ENCODE peak calls at places on chromosomes 12 and 14, in four cellular contexts. One of them, this sample, is unnamed.

GRCh38 chr14:66600416-66600815 is 92.5 kb downstream of the GPHN start:
- DNase-seq in H9: no peak
- DNase-seq in IMR-90: peak
- DNase-seq in mesendoderm: no peak
- DNase-seq in this sample: no peak

GRCh38 chr14:81440041-81440440 is 39.9 kb upstream of the STON2 start:
- DNase-seq in H9: no peak
- DNase-seq in IMR-90: no peak
- DNase-seq in mesendoderm: no peak
- DNase-seq in this sample: no peak

GRCh38 chr12:2642176-2642892 is 152.4 kb upstream of the FKBP4 start:
- DNase-seq in H9: no peak
- DNase-seq in IMR-90: no peak
- DNase-seq in mesendoderm: no peak
- DNase-seq in this sample: no peak

GRCh38 chr12:91327889-91328288 is 145.3 kb upstream of the DCN start:
- DNase-seq in H9: no peak
- DNase-seq in IMR-90: peak
- DNase-seq in mesendoderm: no peak
- DNase-seq in this sample: no peak

GRCh38 chr14:23249810-23250209 is 12.1 kb downstream of the RNF212B start:
- DNase-seq in H9: no peak
- DNase-seq in IMR-90: no peak
- DNase-seq in mesendoderm: no peak
- DNase-seq in this sample: no peak

GRCh38 chr14:99604766-99605298 is 825 bp upstream of the CCDC85C start:
- DNase-seq in H9: no peak
- DNase-seq in IMR-90: peak
- DNase-seq in mesendoderm: peak
- DNase-seq in this sample: no peak

GRCh38 chr14:68947802-68948201 is 31.3 kb downstream of the ACTN1 start:
- DNase-seq in H9: no peak
- DNase-seq in IMR-90: peak
- DNase-seq in mesendoderm: peak
- DNase-seq in this sample: no peak

GRCh38 chr12:57516617-57517153 is 3.6 kb downstream of the DDIT3 start:
- DNase-seq in H9: no peak
- DNase-seq in IMR-90: no peak
- DNase-seq in mesendoderm: no peak
- DNase-seq in this sample: no peak

GRCh38 chr12:57813971-57814771 is 4.4 kb downstream of the AVIL start:
- DNase-seq in H9: peak
- DNase-seq in IMR-90: no peak
- DNase-seq in mesendoderm: no peak
- DNase-seq in this sample: no peak

GRCh38 chr12:90970471-90970870 is 15.5 kb upstream of the CCER1 start:
- DNase-seq in H9: no peak
- DNase-seq in IMR-90: peak
- DNase-seq in mesendoderm: no peak
- DNase-seq in this sample: no peak

GRCh38 chr12:99253068-99253467 is 394.5 kb upstream of the GARIN6 start:
- DNase-seq in H9: no peak
- DNase-seq in IMR-90: no peak
- DNase-seq in mesendoderm: peak
- DNase-seq in this sample: no peak

GRCh38 chr14:58107947-58108552 is 44.0 kb downstream of the ARMH4 start:
- DNase-seq in H9: no peak
- DNase-seq in IMR-90: peak
- DNase-seq in mesendoderm: peak
- DNase-seq in this sample: no peak

GRCh38 chr14:64899958-64900357 is 14.3 kb upstream of the CHURC1 start:
- DNase-seq in H9: no peak
- DNase-seq in IMR-90: peak
- DNase-seq in mesendoderm: peak
- DNase-seq in this sample: no peak

GRCh38 chr12:49818241-49818640 is 10.0 kb downstream of the NCKAP5L start:
- DNase-seq in H9: no peak
- DNase-seq in IMR-90: no peak
- DNase-seq in mesendoderm: no peak
- DNase-seq in this sample: no peak

GRCh38 chr14:38209572-38210159 is 2.0 kb downstream of the SSTR1 start:
- DNase-seq in H9: no peak
- DNase-seq in IMR-90: no peak
- DNase-seq in mesendoderm: no peak
- DNase-seq in this sample: no peak

GRCh38 chr12:92561543-92561899 is 141.3 kb upstream of the PLEKHG7 start:
- DNase-seq in H9: no peak
- DNase-seq in IMR-90: peak
- DNase-seq in mesendoderm: no peak
- DNase-seq in this sample: no peak

GRCh38 chr12:6765048-6765633 is 1.0 kb upstream of the PTMS start:
- DNase-seq in H9: no peak
- DNase-seq in IMR-90: no peak
- DNase-seq in mesendoderm: peak
- DNase-seq in this sample: no peak

GRCh38 chr12:6097384-6097783 is 27.1 kb downstream of the VWF start:
- DNase-seq in H9: no peak
- DNase-seq in IMR-90: peak
- DNase-seq in mesendoderm: no peak
- DNase-seq in this sample: no peak

GRCh38 chr12:19150273-19150895 is 20.9 kb downstream of the PLEKHA5 start:
- DNase-seq in H9: no peak
- DNase-seq in IMR-90: no peak
- DNase-seq in mesendoderm: no peak
- DNase-seq in this sample: no peak

GRCh38 chr12:4169959-4170358 is 103.6 kb upstream of the CCND2 start:
- DNase-seq in H9: no peak
- DNase-seq in IMR-90: no peak
- DNase-seq in mesendoderm: no peak
- DNase-seq in this sample: no peak

GRCh38 chr14:34650786-34651584 is 21.0 kb upstream of the SNX6 start:
- DNase-seq in H9: no peak
- DNase-seq in IMR-90: peak
- DNase-seq in mesendoderm: peak
- DNase-seq in this sample: no peak

GRCh38 chr14:53011053-53011462 is 60.2 kb upstream of the FERMT2 start:
- DNase-seq in H9: peak
- DNase-seq in IMR-90: peak
- DNase-seq in mesendoderm: peak
- DNase-seq in this sample: no peak

GRCh38 chr12:89470741-89471504 is 53.7 kb downstream of the GALNT4 start:
- DNase-seq in H9: no peak
- DNase-seq in IMR-90: peak
- DNase-seq in mesendoderm: peak
- DNase-seq in this sample: no peak

GRCh38 chr12:58920102-58920955 is at the start of gene LRIG3:
- DNase-seq in H9: peak
- DNase-seq in IMR-90: peak
- DNase-seq in mesendoderm: peak
- DNase-seq in this sample: peak

GRCh38 chr14:61528591-61529021 is 166.7 kb upstream of the HIF1A start:
- DNase-seq in H9: no peak
- DNase-seq in IMR-90: peak
- DNase-seq in mesendoderm: no peak
- DNase-seq in this sample: no peak

GRCh38 chr12:123041042-123041531 is 60.6 kb downstream of the ARL6IP4 start:
- DNase-seq in H9: no peak
- DNase-seq in IMR-90: no peak
- DNase-seq in mesendoderm: peak
- DNase-seq in this sample: no peak

GRCh38 chr14:54738009-54738408 is 164.6 kb downstream of the GCH1 start:
- DNase-seq in H9: no peak
- DNase-seq in IMR-90: no peak
- DNase-seq in mesendoderm: no peak
- DNase-seq in this sample: no peak

GRCh38 chr14:105475916-105476845 is 1.6 kb downstream of the CRIP2 start:
- DNase-seq in H9: peak
- DNase-seq in IMR-90: peak
- DNase-seq in mesendoderm: peak
- DNase-seq in this sample: no peak

GRCh38 chr12:12510141-12510540 is 52.5 kb downstream of the DUSP16 start:
- DNase-seq in H9: no peak
- DNase-seq in IMR-90: peak
- DNase-seq in mesendoderm: no peak
- DNase-seq in this sample: no peak

GRCh38 chr14:103626150-103626850 is 2.7 kb upstream of the KLC1 start:
- DNase-seq in H9: no peak
- DNase-seq in IMR-90: no peak
- DNase-seq in mesendoderm: no peak
- DNase-seq in this sample: no peak

GRCh38 chr14:44763356-44763755 is 198.4 kb downstream of the KLHL28 start:
- DNase-seq in H9: no peak
- DNase-seq in IMR-90: peak
- DNase-seq in mesendoderm: no peak
- DNase-seq in this sample: no peak

GRCh38 chr12:122454250-122454721 is 31.8 kb upstream of the CLIP1 start:
- DNase-seq in H9: no peak
- DNase-seq in IMR-90: no peak
- DNase-seq in mesendoderm: no peak
- DNase-seq in this sample: no peak

GRCh38 chr12:25249951-25250738 is 584 bp downstream of the KRAS start:
- DNase-seq in H9: peak
- DNase-seq in IMR-90: peak
- DNase-seq in mesendoderm: peak
- DNase-seq in this sample: no peak
- H4K5ac ChIP-seq in H9: no peak
- H4K5ac ChIP-seq in IMR-90: peak
- H4K5ac ChIP-seq in mesendoderm: no peak
- H4K5ac ChIP-seq in this sample: peak

DNA sequence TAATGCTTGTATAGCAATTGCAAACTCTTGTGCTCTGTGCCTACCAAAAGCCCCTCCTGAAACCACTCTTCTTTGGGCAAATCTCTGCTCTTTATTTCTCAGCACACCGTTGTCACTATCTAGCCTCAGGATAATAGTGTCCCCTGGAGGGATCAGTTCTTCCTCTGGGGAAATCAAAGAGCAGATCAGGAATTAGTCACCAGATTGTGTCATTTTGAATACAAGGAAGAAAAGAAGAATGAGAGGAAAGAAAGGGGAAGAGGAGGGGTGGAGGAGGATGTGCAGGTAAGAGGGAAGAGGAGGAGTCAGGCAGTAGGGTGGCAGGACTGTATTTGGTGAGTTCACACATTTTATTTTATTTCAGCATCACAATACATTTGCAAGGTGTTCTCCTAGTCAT is 256.4 kb downstream of the GRIN2B start:
- DNase-seq in H9: no peak
- DNase-seq in IMR-90: no peak
- DNase-seq in mesendoderm: peak
- DNase-seq in this sample: no peak
- H4K5ac ChIP-seq in H9: no peak
- H4K5ac ChIP-seq in IMR-90: no peak
- H4K5ac ChIP-seq in mesendoderm: no peak
- H4K5ac ChIP-seq in this sample: no peak

GRCh38 chr12:48750769-48751356 is 34.4 kb upstream of the CCNT1 start:
- DNase-seq in H9: no peak
- DNase-seq in IMR-90: peak
- DNase-seq in mesendoderm: no peak
- DNase-seq in this sample: no peak
- H4K5ac ChIP-seq in H9: no peak
- H4K5ac ChIP-seq in IMR-90: no peak
- H4K5ac ChIP-seq in mesendoderm: no peak
- H4K5ac ChIP-seq in this sample: no peak

GRCh38 chr12:100337727-100338126 is 19.1 kb upstream of the SLC17A8 start:
- DNase-seq in H9: no peak
- DNase-seq in IMR-90: no peak
- DNase-seq in mesendoderm: no peak
- DNase-seq in this sample: no peak

GRCh38 chr12:100332852-100333251 is 24.0 kb upstream of the SLC17A8 start:
- DNase-seq in H9: no peak
- DNase-seq in IMR-90: no peak
- DNase-seq in mesendoderm: no peak
- DNase-seq in this sample: no peak

GRCh38 chr12:100331871-100332270 is 25.0 kb upstream of the SLC17A8 start:
- DNase-seq in H9: no peak
- DNase-seq in IMR-90: no peak
- DNase-seq in mesendoderm: no peak
- DNase-seq in this sample: no peak

GRCh38 chr12:100339071-100339470 is 17.8 kb upstream of the SLC17A8 start:
- DNase-seq in H9: no peak
- DNase-seq in IMR-90: no peak
- DNase-seq in mesendoderm: no peak
- DNase-seq in this sample: no peak

DNA sequence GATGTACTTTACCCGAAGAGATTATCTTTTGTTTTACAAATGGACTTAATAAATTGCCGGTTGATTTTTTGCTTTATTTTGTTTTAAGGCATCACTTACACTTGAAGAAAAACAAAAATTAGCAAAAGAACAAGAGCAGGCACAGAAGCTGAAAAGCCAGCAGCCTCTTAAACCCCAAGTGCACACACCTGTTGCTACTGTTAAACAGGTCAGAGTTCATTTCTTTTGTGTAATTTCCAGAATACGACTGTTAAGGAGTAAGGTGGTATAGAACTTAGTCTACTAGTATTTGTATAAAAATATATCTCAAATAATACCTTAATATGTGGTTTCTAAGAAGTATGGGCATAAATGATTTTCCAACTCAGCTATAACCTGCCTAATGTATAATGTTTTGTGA is 19.6 kb upstream of the SLC17A8 start:
- DNase-seq in H9: no peak
- DNase-seq in IMR-90: no peak
- DNase-seq in mesendoderm: no peak
- DNase-seq in this sample: no peak
- H4K5ac ChIP-seq in H9: no peak
- H4K5ac ChIP-seq in IMR-90: no peak
- H4K5ac ChIP-seq in mesendoderm: no peak
- H4K5ac ChIP-seq in this sample: no peak

DNA sequence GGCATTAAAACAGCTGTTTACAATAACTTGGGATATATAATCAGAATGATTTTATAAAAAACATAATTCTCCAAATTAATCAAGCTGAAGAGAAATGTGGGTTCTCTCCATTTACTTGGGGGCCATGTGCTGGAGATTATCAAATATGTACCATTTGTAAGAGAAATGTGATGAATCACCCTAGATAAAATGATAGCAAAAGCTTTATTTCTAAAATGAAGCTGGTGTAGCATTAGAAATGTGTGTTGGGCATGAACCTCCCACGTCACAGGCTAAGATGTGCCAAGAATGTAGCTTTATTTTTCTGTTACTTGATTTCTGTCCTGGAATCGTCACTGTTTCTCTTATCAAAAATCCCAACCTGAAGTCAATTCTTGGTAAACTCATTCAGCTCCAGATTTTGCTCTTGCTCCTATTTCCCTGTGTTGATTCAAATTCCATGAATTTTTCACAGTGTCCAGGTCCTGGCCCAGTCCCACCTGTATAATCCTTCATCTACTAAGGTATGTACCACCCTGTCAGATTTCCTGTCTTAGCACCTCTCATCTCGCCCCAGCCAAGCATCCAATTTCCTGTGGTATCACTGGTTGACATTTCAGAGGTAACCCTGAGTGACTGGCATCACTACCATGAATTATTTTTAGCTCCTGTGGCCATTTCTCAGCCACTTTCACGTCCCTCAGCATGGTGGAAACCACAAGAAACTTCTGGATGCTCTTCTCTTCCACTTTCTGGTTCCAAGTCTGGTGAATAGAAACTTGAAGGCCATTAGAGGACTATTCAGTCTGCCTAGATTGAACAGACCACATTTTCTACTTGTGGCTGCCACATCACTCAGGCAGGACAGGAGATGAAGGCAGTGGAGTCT is 103.6 kb upstream of the FLRT2 start:
- DNase-seq in H9: no peak
- DNase-seq in IMR-90: no peak
- DNase-seq in mesendoderm: no peak
- DNase-seq in this sample: no peak
- H4K5ac ChIP-seq in H9: no peak
- H4K5ac ChIP-seq in IMR-90: no peak
- H4K5ac ChIP-seq in mesendoderm: no peak
- H4K5ac ChIP-seq in this sample: no peak